ENCODE peak calls at places on chromosomes 11 and 22, in nine cellular contexts. One of them, this sample, is unnamed.

GRCh38 chr22:38148252-38148651 is 33.4 kb downstream of the PLA2G6 start:
- DNase-seq in SK-N-SH: no peak
- DNase-seq in GM23248: peak; percentile 45
- DNase-seq in endothelial cell of umbilical vein: no peak
- DNase-seq in mesenchymal stem cell: peak; percentile 69
- DNase-seq in neural progenitor cell: no peak
- DNase-seq in IMR-90: peak; percentile 66
- DNase-seq in PC-3: peak; percentile 37
- DNase-seq in mammary epithelial cell: peak; percentile 70
- DNase-seq in this sample: no peak

GRCh38 chr11:10847960-10848860 is 9.6 kb downstream of the ZBED5 start:
- DNase-seq in SK-N-SH: no peak
- DNase-seq in GM23248: no peak
- DNase-seq in endothelial cell of umbilical vein: no peak
- DNase-seq in mesenchymal stem cell: no peak
- DNase-seq in neural progenitor cell: no peak
- DNase-seq in IMR-90: no peak
- DNase-seq in PC-3: no peak
- DNase-seq in mammary epithelial cell: no peak
- DNase-seq in this sample: no peak

GRCh38 chr11:30960387-30960992 is 374.3 kb upstream of the MPPED2 start:
- DNase-seq in SK-N-SH: peak; percentile 30
- DNase-seq in GM23248: peak; percentile 76
- DNase-seq in endothelial cell of umbilical vein: peak; percentile 4
- DNase-seq in mesenchymal stem cell: peak; percentile 1
- DNase-seq in neural progenitor cell: peak; percentile 72
- DNase-seq in IMR-90: peak; percentile 47
- DNase-seq in PC-3: peak; percentile 42
- DNase-seq in mammary epithelial cell: no peak
- DNase-seq in this sample: no peak

GRCh38 chr11:102279641-102280170 is 37.6 kb upstream of the BIRC3 start:
- DNase-seq in SK-N-SH: no peak
- DNase-seq in GM23248: peak; percentile 61
- DNase-seq in endothelial cell of umbilical vein: peak; percentile 33
- DNase-seq in mesenchymal stem cell: peak; percentile 28
- DNase-seq in neural progenitor cell: no peak
- DNase-seq in IMR-90: peak; percentile 84
- DNase-seq in PC-3: peak; percentile 63
- DNase-seq in mammary epithelial cell: peak; percentile 41
- DNase-seq in this sample: peak; percentile 72

GRCh38 chr11:31817054-31817620 is 6.0 kb upstream of the PAX6 start:
- DNase-seq in SK-N-SH: peak; percentile 38
- DNase-seq in GM23248: no peak
- DNase-seq in endothelial cell of umbilical vein: no peak
- DNase-seq in mesenchymal stem cell: no peak
- DNase-seq in neural progenitor cell: peak; percentile 86
- DNase-seq in IMR-90: no peak
- DNase-seq in PC-3: no peak
- DNase-seq in mammary epithelial cell: peak; percentile 17
- DNase-seq in this sample: no peak

GRCh38 chr11:94884322-94884721 is 89.0 kb downstream of the CWC15 start:
- DNase-seq in SK-N-SH: no peak
- DNase-seq in GM23248: no peak
- DNase-seq in endothelial cell of umbilical vein: no peak
- DNase-seq in mesenchymal stem cell: no peak
- DNase-seq in neural progenitor cell: no peak
- DNase-seq in IMR-90: no peak
- DNase-seq in PC-3: no peak
- DNase-seq in mammary epithelial cell: no peak
- DNase-seq in this sample: no peak

GRCh38 chr11:26244207-26244606 is 87.7 kb upstream of the ANO3 start:
- DNase-seq in SK-N-SH: no peak
- DNase-seq in GM23248: peak; percentile 84
- DNase-seq in endothelial cell of umbilical vein: no peak
- DNase-seq in mesenchymal stem cell: no peak
- DNase-seq in neural progenitor cell: no peak
- DNase-seq in IMR-90: peak; percentile 32
- DNase-seq in PC-3: no peak
- DNase-seq in mammary epithelial cell: peak; percentile 9
- DNase-seq in this sample: no peak

GRCh38 chr11:126366064-126366822 is 10.8 kb downstream of the ST3GAL4 start:
- DNase-seq in SK-N-SH: no peak
- DNase-seq in GM23248: no peak
- DNase-seq in endothelial cell of umbilical vein: no peak
- DNase-seq in mesenchymal stem cell: no peak
- DNase-seq in neural progenitor cell: no peak
- DNase-seq in IMR-90: no peak
- DNase-seq in PC-3: no peak
- DNase-seq in mammary epithelial cell: no peak
- DNase-seq in this sample: no peak

GRCh38 chr11:119506436-119506835 is 83.5 kb upstream of the THY1 start:
- DNase-seq in SK-N-SH: no peak
- DNase-seq in GM23248: no peak
- DNase-seq in endothelial cell of umbilical vein: no peak
- DNase-seq in mesenchymal stem cell: no peak
- DNase-seq in neural progenitor cell: no peak
- DNase-seq in IMR-90: no peak
- DNase-seq in PC-3: no peak
- DNase-seq in mammary epithelial cell: no peak
- DNase-seq in this sample: no peak

GRCh38 chr11:67372993-67373915 is at the start of gene CLCF1:
- DNase-seq in SK-N-SH: peak; percentile 90
- DNase-seq in GM23248: peak; percentile 94
- DNase-seq in endothelial cell of umbilical vein: no peak
- DNase-seq in mesenchymal stem cell: peak; percentile 78
- DNase-seq in neural progenitor cell: peak; percentile 85
- DNase-seq in IMR-90: peak; percentile 81
- DNase-seq in PC-3: peak; percentile 89
- DNase-seq in mammary epithelial cell: peak; percentile 79
- DNase-seq in this sample: peak; percentile 71

GRCh38 chr22:39520874-39521857 is 804 bp downstream of the ATF4 start:
- DNase-seq in SK-N-SH: peak; percentile 67
- DNase-seq in GM23248: peak; percentile 92
- DNase-seq in endothelial cell of umbilical vein: peak; percentile 78
- DNase-seq in mesenchymal stem cell: peak; percentile 77
- DNase-seq in neural progenitor cell: peak; percentile 71
- DNase-seq in IMR-90: peak; percentile 73
- DNase-seq in PC-3: peak; percentile 29
- DNase-seq in mammary epithelial cell: peak; percentile 73
- DNase-seq in this sample: peak; percentile 84

GRCh38 chr22:46029574-46030200 is 52.7 kb upstream of the WNT7B start:
- DNase-seq in SK-N-SH: no peak
- DNase-seq in GM23248: no peak
- DNase-seq in endothelial cell of umbilical vein: no peak
- DNase-seq in mesenchymal stem cell: no peak
- DNase-seq in neural progenitor cell: no peak
- DNase-seq in IMR-90: no peak
- DNase-seq in PC-3: no peak
- DNase-seq in mammary epithelial cell: no peak
- DNase-seq in this sample: no peak

GRCh38 chr22:39317756-39318506 is 1.5 kb downstream of the RPL3 start:
- DNase-seq in SK-N-SH: no peak
- DNase-seq in GM23248: peak; percentile 81
- DNase-seq in endothelial cell of umbilical vein: peak; percentile 35
- DNase-seq in mesenchymal stem cell: peak; percentile 68
- DNase-seq in neural progenitor cell: no peak
- DNase-seq in IMR-90: peak; percentile 61
- DNase-seq in PC-3: no peak
- DNase-seq in mammary epithelial cell: no peak
- DNase-seq in this sample: no peak

GRCh38 chr11:120104041-120104440 is 33.9 kb downstream of the TRIM29 start:
- DNase-seq in SK-N-SH: no peak
- DNase-seq in GM23248: no peak
- DNase-seq in endothelial cell of umbilical vein: no peak
- DNase-seq in mesenchymal stem cell: no peak
- DNase-seq in neural progenitor cell: no peak
- DNase-seq in IMR-90: no peak
- DNase-seq in PC-3: no peak
- DNase-seq in mammary epithelial cell: no peak
- DNase-seq in this sample: no peak

GRCh38 chr11:6629892-6630631 is 10.8 kb upstream of the TPP1 start:
- DNase-seq in SK-N-SH: no peak
- DNase-seq in GM23248: no peak
- DNase-seq in endothelial cell of umbilical vein: no peak
- DNase-seq in mesenchymal stem cell: no peak
- DNase-seq in neural progenitor cell: peak; percentile 84
- DNase-seq in IMR-90: no peak
- DNase-seq in PC-3: no peak
- DNase-seq in mammary epithelial cell: no peak
- DNase-seq in this sample: peak; percentile 54

GRCh38 chr11:117221775-117222517 is 9.9 kb downstream of the PCSK7 start:
- DNase-seq in SK-N-SH: no peak
- DNase-seq in GM23248: peak; percentile 54
- DNase-seq in endothelial cell of umbilical vein: no peak
- DNase-seq in mesenchymal stem cell: no peak
- DNase-seq in neural progenitor cell: no peak
- DNase-seq in IMR-90: peak; percentile 72
- DNase-seq in PC-3: peak; percentile 82
- DNase-seq in mammary epithelial cell: peak; percentile 43
- DNase-seq in this sample: peak; percentile 66

GRCh38 chr22:50419116-50419515 is 55.7 kb downstream of the SBF1 start:
- DNase-seq in SK-N-SH: no peak
- DNase-seq in GM23248: no peak
- DNase-seq in endothelial cell of umbilical vein: no peak
- DNase-seq in mesenchymal stem cell: no peak
- DNase-seq in neural progenitor cell: no peak
- DNase-seq in IMR-90: no peak
- DNase-seq in PC-3: no peak
- DNase-seq in mammary epithelial cell: no peak
- DNase-seq in this sample: no peak
- H3K36me3 ChIP-seq in SK-N-SH: peaks cover 79% of the 10 kb centered on the region
- H3K36me3 ChIP-seq in GM23248: peaks cover 23% of the 10 kb centered on the region
- H3K36me3 ChIP-seq in endothelial cell of umbilical vein: peaks cover 20% of the 10 kb centered on the region
- H3K36me3 ChIP-seq in mesenchymal stem cell: peaks cover 97% of the 10 kb centered on the region
- H3K36me3 ChIP-seq in neural progenitor cell: no peaks in the 10 kb centered on the region
- H3K36me3 ChIP-seq in IMR-90: peaks cover 81% of the 10 kb centered on the region
- H3K36me3 ChIP-seq in PC-3: peaks cover 7% of the 10 kb centered on the region
- H3K36me3 ChIP-seq in mammary epithelial cell: peaks cover 10% of the 10 kb centered on the region
- H3K36me3 ChIP-seq in this sample: peaks cover 24% of the 10 kb centered on the region

GRCh38 chr11:69637956-69638871 is 2.7 kb upstream of the CCND1 start:
- DNase-seq in SK-N-SH: peak; percentile 89
- DNase-seq in GM23248: peak; percentile 87
- DNase-seq in endothelial cell of umbilical vein: peak; percentile 72
- DNase-seq in mesenchymal stem cell: peak; percentile 81
- DNase-seq in neural progenitor cell: peak; percentile 88
- DNase-seq in IMR-90: peak; percentile 65
- DNase-seq in PC-3: peak; percentile 74
- DNase-seq in mammary epithelial cell: peak; percentile 54
- DNase-seq in this sample: peak; percentile 74

GRCh38 chr11:69638941-69639681 is 1.8 kb upstream of the CCND1 start:
- DNase-seq in SK-N-SH: peak; percentile 93
- DNase-seq in GM23248: peak; percentile 99
- DNase-seq in endothelial cell of umbilical vein: peak; percentile 94
- DNase-seq in mesenchymal stem cell: peak; percentile 97
- DNase-seq in neural progenitor cell: peak; percentile 98
- DNase-seq in IMR-90: peak; percentile 97
- DNase-seq in PC-3: peak; percentile 99
- DNase-seq in mammary epithelial cell: peak; percentile 95
- DNase-seq in this sample: peak; percentile 96

GRCh38 chr11:69636870-69637600 is 3.9 kb upstream of the CCND1 start:
- DNase-seq in SK-N-SH: no peak
- DNase-seq in GM23248: peak; percentile 30
- DNase-seq in endothelial cell of umbilical vein: no peak
- DNase-seq in mesenchymal stem cell: no peak
- DNase-seq in neural progenitor cell: no peak
- DNase-seq in IMR-90: no peak
- DNase-seq in PC-3: no peak
- DNase-seq in mammary epithelial cell: no peak
- DNase-seq in this sample: peak; percentile 30

GRCh38 chr11:69636512-69636866 is 4.5 kb upstream of the CCND1 start:
- DNase-seq in SK-N-SH: no peak
- DNase-seq in GM23248: peak; percentile 94
- DNase-seq in endothelial cell of umbilical vein: peak; percentile 66
- DNase-seq in mesenchymal stem cell: peak; percentile 88
- DNase-seq in neural progenitor cell: peak; percentile 93
- DNase-seq in IMR-90: peak; percentile 90
- DNase-seq in PC-3: peak; percentile 89
- DNase-seq in mammary epithelial cell: no peak
- DNase-seq in this sample: peak; percentile 82

DNA sequence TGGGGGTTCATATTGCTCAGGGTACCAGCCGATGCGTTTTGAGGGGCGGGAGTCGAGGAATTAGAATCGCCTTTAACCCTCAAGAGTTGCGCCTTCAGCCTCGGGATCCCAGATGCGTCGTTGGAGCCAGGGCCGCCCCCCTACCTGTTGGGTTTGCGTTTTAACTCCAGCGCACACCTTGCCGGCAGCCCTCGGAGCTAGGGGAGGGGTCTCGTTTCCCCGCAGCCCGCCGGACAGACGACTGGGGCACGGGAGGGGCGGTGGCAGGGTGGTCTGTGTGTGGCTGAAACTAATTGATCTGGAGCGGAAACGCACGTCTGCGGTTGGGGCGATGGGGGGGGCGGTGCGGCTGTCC is 3.4 kb upstream of the CCND1 start:
- DNase-seq in SK-N-SH: no peak
- DNase-seq in GM23248: no peak
- DNase-seq in endothelial cell of umbilical vein: no peak
- DNase-seq in mesenchymal stem cell: no peak
- DNase-seq in neural progenitor cell: peak; percentile 55
- DNase-seq in IMR-90: no peak
- DNase-seq in PC-3: no peak
- DNase-seq in mammary epithelial cell: no peak
- DNase-seq in this sample: no peak
- H3K9ac ChIP-seq in SK-N-SH: no peak overlapping the region
- H3K9ac ChIP-seq in GM23248: peak overlapping the region; percentile 96
- H3K9ac ChIP-seq in endothelial cell of umbilical vein: no peak overlapping the region
- H3K9ac ChIP-seq in mesenchymal stem cell: peak overlapping the region; percentile 97
- H3K9ac ChIP-seq in neural progenitor cell: no peak overlapping the region
- H3K9ac ChIP-seq in IMR-90: no peak overlapping the region
- H3K9ac ChIP-seq in PC-3: peak overlapping the region; percentile 97
- H3K9ac ChIP-seq in mammary epithelial cell: no peak overlapping the region
- H3K9ac ChIP-seq in this sample: peak overlapping the region; percentile 71

GRCh38 chr11:72102162-72102561 is 935 bp downstream of the LAMTOR1 start:
- DNase-seq in SK-N-SH: no peak
- DNase-seq in GM23248: peak; percentile 27
- DNase-seq in endothelial cell of umbilical vein: no peak
- DNase-seq in mesenchymal stem cell: no peak
- DNase-seq in neural progenitor cell: no peak
- DNase-seq in IMR-90: no peak
- DNase-seq in PC-3: no peak
- DNase-seq in mammary epithelial cell: no peak
- DNase-seq in this sample: no peak
- H3K27ac ChIP-seq in SK-N-SH: peak overlapping the region; percentile 89
- H3K27ac ChIP-seq in GM23248: peak overlapping the region; percentile 84
- H3K27ac ChIP-seq in endothelial cell of umbilical vein: peak overlapping the region; percentile 88
- H3K27ac ChIP-seq in mesenchymal stem cell: no peak overlapping the region
- H3K27ac ChIP-seq in neural progenitor cell: no peak overlapping the region
- H3K27ac ChIP-seq in IMR-90: peak overlapping the region; percentile 94
- H3K27ac ChIP-seq in PC-3: peak overlapping the region; percentile 81
- H3K27ac ChIP-seq in mammary epithelial cell: peak overlapping the region; percentile 86
- H3K27ac ChIP-seq in this sample: peak overlapping the region; percentile 94

DNA sequence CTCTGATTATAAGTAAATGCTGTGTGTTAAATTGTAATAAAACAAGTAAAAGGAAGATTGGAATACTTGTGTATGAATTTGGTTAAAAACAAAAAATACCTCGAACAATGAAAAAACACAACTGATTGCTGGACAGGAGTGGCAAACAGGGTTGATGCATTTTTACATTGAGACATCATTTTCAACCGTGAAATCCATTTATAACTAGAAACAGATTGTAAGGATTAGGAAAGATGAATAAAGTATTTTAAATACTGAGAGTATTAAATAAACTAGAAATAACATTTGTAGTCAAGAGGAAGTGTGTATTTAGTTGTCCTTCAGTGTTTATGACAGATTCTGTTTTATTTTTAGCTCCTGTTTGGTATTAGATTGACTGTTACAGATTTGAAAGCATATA is 5.4 kb downstream of the ATM start:
- DNase-seq in SK-N-SH: no peak
- DNase-seq in GM23248: no peak
- DNase-seq in endothelial cell of umbilical vein: no peak
- DNase-seq in mesenchymal stem cell: no peak
- DNase-seq in neural progenitor cell: no peak
- DNase-seq in IMR-90: no peak
- DNase-seq in PC-3: no peak
- DNase-seq in mammary epithelial cell: no peak
- DNase-seq in this sample: no peak
- H3K36me3 ChIP-seq in SK-N-SH: peaks cover 32% of the 10 kb centered on the region
- H3K36me3 ChIP-seq in GM23248: peaks cover 36% of the 10 kb centered on the region
- H3K36me3 ChIP-seq in endothelial cell of umbilical vein: peaks cover 13% of the 10 kb centered on the region
- H3K36me3 ChIP-seq in mesenchymal stem cell: peaks cover 62% of the 10 kb centered on the region
- H3K36me3 ChIP-seq in neural progenitor cell: peaks cover 18% of the 10 kb centered on the region
- H3K36me3 ChIP-seq in IMR-90: peaks cover 18% of the 10 kb centered on the region
- H3K36me3 ChIP-seq in PC-3: peaks cover 19% of the 10 kb centered on the region
- H3K36me3 ChIP-seq in mammary epithelial cell: peaks cover 20% of the 10 kb centered on the region
- H3K36me3 ChIP-seq in this sample: no peaks in the 10 kb centered on the region

This sample was measured in colonic mucosa.